ENCODE peak calls at places on chromosome 18, in five cellular contexts. P is OCI-LY7, S is NCI-H2081, K is neural crest cell, O is LoVo. J is an unnamed sample.

GRCh38 chr18:74546007-74546406 is 11.7 kb downstream of the CNDP1 start:
- DNase-seq in K (no peak), O (no peak), S (no peak), P (no peak), J (no peak)

GRCh38 chr18:9737814-9738160 is 29.7 kb downstream of the RAB31 start:
- DNase-seq in K (no peak), S (peak), P (no peak), O (peak), J (peak)

GRCh38 chr18:58049000-58049688 is 5.1 kb downstream of the NEDD4L start:
- DNase-seq in O (no peak), S (no peak), P (no peak), K (no peak), J (peak)

GRCh38 chr18:54181856-54182612 is 42.4 kb downstream of the MBD2 start:
- DNase-seq in P (no peak), S (no peak), K (no peak), O (no peak), J (no peak)

GRCh38 chr18:77067315-77068061 is 65.1 kb downstream of the MBP start:
- DNase-seq in P (no peak), S (no peak), O (no peak), K (no peak), J (no peak)

GRCh38 chr18:37042381-37042780 is 213.5 kb downstream of the KIAA1328 start:
- DNase-seq in P (no peak), S (no peak), O (no peak), K (no peak), J (no peak)

GRCh38 chr18:48840491-48840877 is 110.3 kb downstream of the SMAD7 start:
- DNase-seq in P (no peak), S (peak), K (no peak), O (no peak), J (peak)

GRCh38 chr18:55779461-55779710 is 191.4 kb upstream of the TCF4 start:
- DNase-seq in P (no peak), S (peak), O (no peak), K (no peak), J (no peak)

GRCh38 chr18:49618741-49619392 is 57.0 kb downstream of the LIPG start:
- DNase-seq in K (no peak), O (peak), P (no peak), S (no peak), J (no peak)

GRCh38 chr18:10234912-10235439 is 219.5 kb upstream of the APCDD1 start:
- DNase-seq in O (no peak), P (no peak), S (no peak), K (no peak), J (no peak)

GRCh38 chr18:75456277-75456676 is 28.8 kb upstream of the SMIM21 start:
- DNase-seq in O (no peak), P (no peak), K (peak), S (no peak), J (no peak)

GRCh38 chr18:12921178-12921577 is 26.6 kb upstream of the SEH1L start:
- DNase-seq in S (no peak), O (no peak), P (no peak), K (no peak), J (no peak)

GRCh38 chr18:59005266-59005665 is 134.4 kb upstream of the SEC11C start:
- DNase-seq in O (no peak), P (no peak), S (no peak), K (no peak), J (no peak)

GRCh38 chr18:36217348-36217747 is 30.1 kb downstream of the MOCOS start:
- DNase-seq in S (no peak), P (no peak), O (no peak), K (no peak), J (no peak)

GRCh38 chr18:46831434-46831833 is 74.6 kb upstream of the ST8SIA5 start:
- DNase-seq in S (no peak), K (no peak), O (no peak), P (no peak), J (no peak)

GRCh38 chr18:64966667-64967066 is 784.1 kb upstream of the CDH7 start:
- DNase-seq in P (no peak), S (peak), K (no peak), O (no peak), J (no peak)